ENCODE peak calls at places on chromosomes 16 and 17, in four cellular contexts. W is PC-3, M is IMR-90, F is A549. N is an unnamed sample.
A peak's percentile ranks its signal among the peaks of the same experiment; 100 is the strongest.

GRCh38 chr16:86643661-86644060 is 65.3 kb downstream of the FOXL1 start:
- DNase-seq in W (no peak), M (no peak), F (no peak), N (no peak)

GRCh38 chr16:67529639-67530012 is 997 bp downstream of the RIPOR1 start:
- DNase-seq in W (no peak), M (no peak), F (no peak), N (peak; percentile 83)

GRCh38 chr17:79925242-79925957 is 86.2 kb upstream of the CBX4 start:
- DNase-seq in W (peak; percentile 88), M (peak; percentile 25), F (peak; percentile 72), N (peak; percentile 89)

GRCh38 chr17:45225051-45225700 is 3.5 kb downstream of the FMNL1 start:
- DNase-seq in W (peak; percentile 91), M (no peak), F (no peak), N (no peak)

GRCh38 chr17:33520404-33521032 is 227.4 kb upstream of the ASIC2 start:
- DNase-seq in W (peak; percentile 42), M (peak; percentile 1), F (peak; percentile 61), N (no peak)

GRCh38 chr16:89655062-89655643 is 2.4 kb downstream of the CHMP1A start:
- DNase-seq in W (no peak), M (no peak), F (no peak), N (no peak)

GRCh38 chr17:17503566-17504130 is 7.5 kb upstream of the RASD1 start:
- DNase-seq in W (no peak), M (no peak), F (no peak), N (no peak)

GRCh38 chr17:50079334-50080095 is 15.6 kb upstream of the PDK2 start:
- DNase-seq in W (peak; percentile 70), M (no peak), F (peak; percentile 79), N (no peak)

GRCh38 chr17:29709861-29710849 is 87.4 kb upstream of the CORO6 start:
- DNase-seq in W (no peak), M (peak; percentile 52), F (no peak), N (no peak)

GRCh38 chr17:74326506-74326905 is 480 bp downstream of the KIF19 start:
- DNase-seq in W (no peak), M (no peak), F (no peak), N (no peak)

GRCh38 chr16:17467923-17468540 is 2.7 kb downstream of the XYLT1 start:
- DNase-seq in W (no peak), M (peak; percentile 69), F (peak; percentile 26), N (peak; percentile 70)
- TF ChIP-seq CTCF in W (peak; percentile 15), M (peak; percentile 69), F (peak; percentile 54), N (peak; percentile 53)

DNA sequence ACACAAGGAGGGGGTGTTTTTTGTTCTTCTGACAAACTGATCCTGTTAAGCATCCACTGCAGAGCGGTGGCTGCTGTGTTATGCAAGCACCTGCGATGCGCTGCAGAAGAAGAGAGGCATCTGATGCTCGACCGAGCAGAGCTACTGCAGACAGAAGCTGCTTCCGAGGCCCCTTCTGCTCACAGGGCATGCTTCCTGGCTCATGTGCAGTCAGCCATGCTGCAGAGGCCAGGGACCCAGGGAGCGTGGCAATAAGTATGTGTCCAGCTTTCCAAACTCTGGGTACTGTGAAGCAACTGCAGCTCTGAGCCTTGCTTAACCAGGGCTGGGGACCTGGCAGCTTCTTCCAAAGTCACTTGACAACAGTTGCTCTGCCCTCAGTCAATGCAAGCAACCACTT is 448.6 kb upstream of the RBFOX1 start:
- DNase-seq in W (no peak), M (no peak), F (no peak), N (no peak)
- H3K4me3 ChIP-seq in W (no peak overlapping the region), M (no peak overlapping the region), F (no peak overlapping the region), N (no peak overlapping the region)

DNA sequence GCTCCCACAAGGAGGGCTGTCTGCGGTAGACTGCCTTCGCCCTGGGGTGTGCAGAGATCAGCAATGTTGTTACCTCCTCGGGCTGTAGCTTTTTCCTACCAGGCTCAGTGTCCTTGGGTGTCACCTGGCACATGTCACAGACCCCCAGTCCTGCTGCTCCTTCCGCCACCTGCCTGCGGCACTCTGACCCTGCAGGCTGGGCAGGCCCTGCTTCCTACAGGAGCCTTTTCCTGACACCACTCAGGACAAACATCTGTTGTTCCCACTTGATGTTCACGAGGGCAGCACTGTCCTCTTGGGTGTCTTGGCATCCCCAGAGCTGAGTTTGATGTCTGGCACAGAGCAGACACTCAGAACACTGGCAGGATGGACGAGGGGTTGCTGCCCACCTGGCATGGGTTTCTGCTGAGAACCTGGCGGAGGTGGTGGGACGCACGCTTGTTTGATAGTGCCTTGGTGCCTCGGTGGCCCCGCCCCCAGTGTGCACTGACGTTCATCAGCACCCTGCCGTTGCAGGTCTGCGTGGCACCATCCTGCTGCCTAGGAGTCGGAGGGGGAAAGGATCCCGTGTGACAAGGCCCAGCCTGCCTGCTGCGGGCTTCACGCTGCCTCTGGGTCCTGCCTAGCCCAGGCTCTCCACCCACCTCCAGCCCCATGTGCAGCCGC is 26.7 kb upstream of the NUDT16L1 start:
- DNase-seq in W (no peak), M (no peak), F (no peak), N (no peak)
- TF ChIP-seq CTCF in W (no peak), M (no peak), F (no peak), N (no peak)

DNA sequence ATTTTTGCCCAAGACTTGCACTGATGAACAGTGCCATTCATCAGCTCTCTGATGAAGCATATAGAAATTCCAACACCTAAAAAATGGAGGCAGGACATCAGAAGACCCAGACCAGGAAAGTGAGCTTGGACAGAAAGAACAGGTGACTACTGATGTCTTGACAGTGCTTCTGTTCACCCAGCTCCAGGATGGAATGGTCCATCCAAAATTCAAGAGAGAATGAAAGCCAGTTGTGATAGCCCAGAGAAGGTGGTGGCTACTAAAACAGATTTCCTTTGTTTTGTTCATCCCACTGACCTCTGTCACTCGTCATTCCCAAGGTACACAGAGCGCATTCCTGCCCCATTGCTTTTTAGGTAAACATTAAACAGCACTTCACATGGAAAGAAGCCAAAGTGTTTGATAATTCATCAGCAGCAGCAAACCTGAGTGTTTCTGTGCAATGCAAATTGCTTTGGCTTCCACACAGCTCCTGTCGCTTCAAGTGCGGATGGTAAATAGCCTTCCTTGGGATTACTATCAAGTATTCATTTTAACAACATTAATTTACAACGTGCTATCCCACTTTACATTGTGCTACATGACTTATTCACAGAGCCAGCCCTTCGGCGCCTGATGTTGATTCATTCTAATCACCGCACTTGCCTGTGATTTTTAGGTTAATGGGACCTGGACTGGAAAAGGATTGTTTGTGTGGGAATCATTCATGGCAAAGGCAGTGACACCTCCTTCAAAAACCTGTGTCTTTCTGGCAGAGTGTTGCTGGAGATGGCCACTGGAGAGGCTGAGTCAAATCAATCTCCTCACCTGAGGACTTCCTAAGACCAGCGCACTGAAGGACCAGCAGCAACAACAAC is 65.1 kb upstream of the TOX3 start:
- DNase-seq in W (peak; percentile 1), M (no peak), F (peak; percentile 18), N (no peak)
- H3K4me3 ChIP-seq in W (no peak overlapping the region), M (no peak overlapping the region), F (no peak overlapping the region), N (no peak overlapping the region)

GRCh38 chr16:49440156-49441065 is 66.8 kb downstream of the C16orf78 start:
- DNase-seq in W (no peak), M (no peak), F (no peak), N (no peak)

GRCh38 chr16:49439676-49440075 is 66.1 kb downstream of the C16orf78 start:
- DNase-seq in W (no peak), M (no peak), F (no peak), N (no peak)

GRCh38 chr16:49442805-49443204 is 69.2 kb downstream of the C16orf78 start:
- DNase-seq in W (no peak), M (no peak), F (no peak), N (no peak)

GRCh38 chr16:49443576-49443975 is 70.0 kb downstream of the C16orf78 start:
- DNase-seq in W (no peak), M (no peak), F (no peak), N (no peak)

GRCh38 chr16:49441366-49441780 is 67.8 kb downstream of the C16orf78 start:
- DNase-seq in W (no peak), M (no peak), F (no peak), N (peak; percentile 44)
- TF ChIP-seq CTCF in W (no peak), M (no peak), F (no peak), N (no peak)

GRCh38 chr17:63937319-63937718 is 5.2 kb upstream of the CD79B start:
- DNase-seq in W (no peak), M (no peak), F (no peak), N (no peak)
- H3K4me3 ChIP-seq in W (no peak overlapping the region), M (no peak overlapping the region), F (no peak overlapping the region), N (no peak overlapping the region)

DNA sequence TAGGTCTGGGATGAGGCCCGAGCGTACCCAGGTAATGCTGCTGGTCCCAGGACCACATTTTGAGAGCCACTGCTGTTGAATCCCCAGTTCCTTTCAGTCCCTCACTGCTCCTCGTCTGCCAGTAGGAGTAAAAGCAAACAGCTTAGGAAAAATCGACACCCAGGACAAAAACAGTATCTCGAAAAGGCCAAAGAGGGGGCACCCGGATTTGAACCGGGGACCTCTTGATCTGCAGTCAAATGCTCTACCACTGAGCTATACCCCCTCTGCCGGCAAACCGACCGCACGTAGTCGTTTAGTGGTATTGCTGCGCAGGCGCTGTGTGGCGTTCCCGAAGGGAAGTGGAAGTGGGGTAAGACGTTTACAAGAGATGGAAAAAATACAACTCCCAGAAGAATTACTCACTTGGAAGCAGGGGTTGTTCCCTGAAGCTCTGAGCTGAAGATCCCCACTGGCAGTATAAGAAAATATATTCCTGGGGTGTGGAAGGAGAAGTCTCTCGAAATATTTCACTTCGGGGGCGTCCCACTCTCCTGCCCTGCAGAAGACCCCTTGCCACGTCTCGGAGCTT is 2.2 kb upstream of the PLXDC1 start:
- DNase-seq in W (peak; percentile 87), M (peak; percentile 88), F (peak; percentile 94), N (peak; percentile 95)
- TF ChIP-seq CTCF in W (no peak), M (peak; percentile 15), F (no peak), N (no peak)

DNA sequence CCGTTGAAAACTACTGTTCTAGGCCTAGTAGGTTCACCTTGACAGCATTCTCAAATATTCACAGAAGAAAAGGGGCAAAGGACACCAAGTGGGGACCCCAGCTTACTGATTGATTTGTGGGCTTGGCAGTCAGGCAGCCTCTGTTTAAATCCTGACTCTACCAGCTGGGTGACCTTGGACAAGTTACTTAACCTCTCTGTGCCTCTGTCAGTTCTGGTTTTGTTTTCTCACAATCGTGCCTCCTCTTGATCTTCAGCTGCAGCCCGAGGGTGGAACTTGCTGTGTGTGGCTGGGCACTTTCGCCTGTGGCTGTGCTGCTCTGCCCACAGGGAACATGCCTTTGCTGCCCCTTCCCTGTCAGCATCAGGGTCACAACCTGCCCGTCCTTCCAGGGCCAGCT is 17.8 kb downstream of the RAP1GAP2 start:
- DNase-seq in W (no peak), M (no peak), F (no peak), N (no peak)
- H3K4me3 ChIP-seq in W (no peak overlapping the region), M (no peak overlapping the region), F (no peak overlapping the region), N (no peak overlapping the region)

DNA sequence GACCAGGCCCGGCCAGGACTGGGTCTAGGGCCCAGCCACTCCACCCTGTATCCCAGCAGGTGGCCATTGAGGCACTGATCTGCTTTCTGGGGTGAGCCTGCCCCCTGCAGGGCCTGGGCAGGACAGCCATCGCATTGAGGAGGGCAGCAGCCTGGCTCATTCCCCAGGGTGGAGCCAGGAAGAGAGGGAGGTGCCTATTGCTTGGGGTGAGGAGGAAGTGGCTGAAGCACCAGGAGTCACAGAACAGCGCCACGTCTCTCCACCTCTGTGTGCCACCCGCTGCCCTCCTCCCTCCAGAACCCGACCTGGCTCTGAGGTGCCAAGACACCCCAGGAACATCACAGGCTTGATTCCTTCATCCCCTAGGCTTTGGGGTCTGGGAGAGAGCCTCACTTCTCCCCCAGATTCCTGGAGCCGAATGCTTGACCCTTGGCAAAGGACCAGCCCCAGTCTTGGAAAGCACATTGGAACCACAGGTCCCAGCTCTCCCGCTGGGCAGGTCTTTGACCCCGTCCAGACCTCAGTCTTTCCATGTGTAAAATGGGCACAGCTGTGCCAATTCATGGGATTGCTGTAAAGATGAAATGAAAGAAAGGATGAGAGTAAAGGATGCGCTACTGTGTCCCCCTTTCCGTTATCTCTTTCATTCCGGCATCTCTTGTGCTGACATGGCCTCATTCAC is 7.2 kb upstream of the KRT36 start:
- DNase-seq in W (peak; percentile 84), M (peak; percentile 83), F (peak; percentile 95), N (peak; percentile 91)
- TF ChIP-seq CTCF in W (peak; percentile 86), M (peak; percentile 93), F (peak; percentile 80), N (peak; percentile 70)

GRCh38 chr17:19533036-19533717 is 477 bp upstream of the SLC47A1 start:
- DNase-seq in W (no peak), M (no peak), F (no peak), N (no peak)
- H3K4me3 ChIP-seq in W (no peak overlapping the region), M (no peak overlapping the region), F (peak overlapping the region; percentile 64), N (peak overlapping the region; percentile 48)